ENCODE peak calls at places on chromosomes 12 and 14, in eight cellular contexts. Y, F, A, B, J, H, L and Q are unnamed samples.

GRCh38 chr12:123064885-123065619 is 84.6 kb downstream of the ARL6IP4 start:
- DNase-seq in H (no peak), A (no peak), Y (no peak), B (no peak), F (no peak), L (no peak), J (no peak), Q (no peak)

GRCh38 chr14:73243748-73244147 is 6.4 kb downstream of the PAPLN start:
- DNase-seq in J (no peak), A (no peak), L (peak), H (no peak), B (no peak), Y (no peak), F (no peak), Q (no peak)

GRCh38 chr14:51168220-51168613 is 71.8 kb upstream of the TMX1 start:
- DNase-seq in J (no peak), H (no peak), F (no peak), B (no peak), Y (no peak), L (no peak), A (no peak), Q (no peak)

GRCh38 chr12:78316656-78317055 is 486.0 kb downstream of the NAV3 start:
- DNase-seq in Y (no peak), B (no peak), H (no peak), A (no peak), L (no peak), F (no peak), J (no peak), Q (no peak)

GRCh38 chr14:32679927-32680612 is 258.6 kb upstream of the NPAS3 start:
- DNase-seq in Y (no peak), H (no peak), F (no peak), A (no peak), J (no peak), L (no peak), B (no peak), Q (no peak)

GRCh38 chr12:21234395-21234794 is 100.3 kb downstream of the SLCO1A2 start:
- DNase-seq in B (no peak), L (no peak), Y (no peak), H (no peak), A (no peak), J (no peak), F (no peak), Q (no peak)

GRCh38 chr12:71009414-71010142 is 89.0 kb upstream of the PTPRR start:
- DNase-seq in L (no peak), B (no peak), Y (no peak), A (no peak), F (no peak), H (no peak), J (no peak), Q (no peak)

GRCh38 chr14:102696332-102696731 is 80.9 kb upstream of the TRAF3 start:
- DNase-seq in F (no peak), H (peak), A (no peak), J (no peak), Y (no peak), B (no peak), L (no peak), Q (no peak)

GRCh38 chr12:55470088-55470830 is at the start of gene OR6C70:
- DNase-seq in B (no peak), H (no peak), F (peak), A (no peak), L (no peak), Y (peak), J (no peak), Q (no peak)

DNA sequence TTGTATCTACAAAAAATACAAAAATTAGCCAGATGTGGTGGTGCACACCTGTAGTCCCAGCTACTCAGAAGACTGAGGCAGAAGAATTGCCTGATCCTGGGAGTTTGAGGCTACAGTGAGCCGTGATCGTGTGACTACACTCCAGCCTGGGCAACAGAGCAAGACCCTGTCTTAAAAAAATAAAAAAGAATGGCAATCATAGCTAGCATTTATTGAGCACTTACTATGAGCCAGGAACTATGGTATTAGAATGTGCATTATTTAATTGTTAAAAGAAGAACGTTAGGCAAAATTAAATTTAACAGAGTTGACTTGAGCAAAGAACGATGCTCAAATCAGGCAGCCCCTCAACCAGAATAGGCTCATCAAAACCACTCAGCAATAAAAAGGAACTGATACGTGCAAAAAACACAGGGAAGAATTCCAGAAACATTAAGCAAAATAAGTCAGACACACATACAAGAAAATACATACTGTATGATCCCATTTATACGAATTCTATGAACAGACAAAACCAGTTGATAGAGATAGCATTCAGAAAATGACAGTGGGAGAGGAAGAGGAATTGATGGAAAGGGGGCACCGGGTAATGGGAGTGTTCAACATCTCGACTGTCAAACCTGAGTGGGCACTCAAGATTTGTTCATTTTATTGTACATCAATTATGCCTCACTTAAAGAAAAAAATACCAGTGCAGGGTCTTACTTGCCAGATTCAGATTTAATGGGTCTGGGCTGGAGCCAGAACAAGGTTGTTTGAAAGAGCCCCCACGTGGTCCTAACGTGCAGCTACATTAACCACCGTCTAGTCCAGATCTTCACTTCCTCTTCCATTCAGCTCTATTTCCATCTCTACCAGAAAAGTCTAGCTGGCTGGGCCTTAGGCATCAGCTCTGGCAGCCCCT is 8.0 kb downstream of the SCNN1A start:
- DNase-seq in B (peak), A (peak), Y (no peak), H (peak), F (no peak), J (no peak), L (peak), Q (no peak)
- TF ChIP-seq CTCF in B (peak), A (peak), Y (no peak), H (no peak), F (peak), J (peak), L (peak), Q (no peak)

GRCh38 chr12:111672822-111673381 is 12.9 kb downstream of the BRAP start:
- DNase-seq in H (no peak), Y (no peak), L (no peak), A (no peak), J (no peak), B (no peak), F (no peak), Q (no peak)

GRCh38 chr12:111677186-111677585 is 8.6 kb downstream of the BRAP start:
- DNase-seq in B (no peak), J (no peak), H (no peak), F (no peak), L (no peak), A (no peak), Y (no peak), Q (no peak)

GRCh38 chr12:111673503-111673902 is 12.3 kb downstream of the BRAP start:
- DNase-seq in Y (no peak), L (peak), H (no peak), F (peak), J (peak), A (peak), B (peak), Q (no peak)
- TF ChIP-seq CTCF in Y (no peak), L (peak), H (no peak), F (no peak), J (peak), A (peak), B (peak), Q (peak)

GRCh38 chr12:124915249-124916236 is 1.1 kb upstream of the UBC start:
- DNase-seq in A (peak), H (peak), F (peak), L (no peak), J (no peak), B (peak), Y (no peak), Q (no peak)
- TF ChIP-seq CTCF in A (no peak), H (no peak), F (no peak), L (no peak), J (no peak), B (no peak), Y (no peak), Q (no peak)

DNA sequence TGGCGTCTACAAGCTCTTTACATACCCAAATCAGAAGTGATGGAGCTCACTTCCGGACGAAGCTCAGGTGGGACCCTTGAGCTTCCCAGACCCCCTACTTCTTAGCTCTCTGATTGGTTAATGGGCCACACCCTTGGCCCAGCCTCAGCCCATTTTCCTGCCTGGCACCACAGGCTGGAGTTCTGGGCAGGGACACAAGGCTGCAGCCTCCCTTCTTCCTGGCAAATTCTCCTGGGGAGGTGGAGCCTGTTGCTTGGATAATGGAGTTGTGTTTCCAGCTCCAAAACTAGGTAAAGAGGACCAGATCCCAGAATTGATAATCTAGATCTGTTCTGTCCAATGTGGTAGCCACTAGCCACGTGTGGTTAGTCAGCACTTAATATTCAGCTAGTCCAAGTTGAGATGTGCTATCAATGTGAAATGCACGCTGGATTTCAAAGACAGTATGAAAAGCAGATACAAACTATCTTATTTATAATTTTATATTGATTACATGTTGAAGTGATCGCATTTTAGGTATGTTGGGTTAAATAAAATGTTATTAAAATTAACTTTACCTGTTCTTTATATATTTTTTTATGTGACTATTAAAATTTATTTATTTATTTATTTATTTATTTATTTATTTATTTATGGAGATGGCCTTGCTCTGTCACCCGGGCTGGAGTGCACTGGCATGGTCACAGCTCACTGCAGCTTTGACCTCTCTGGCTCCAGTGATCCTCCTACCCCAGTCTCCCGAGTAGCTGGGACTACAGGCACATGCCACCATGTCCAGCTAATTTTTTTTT is 12.6 kb upstream of the FAIM2 start:
- DNase-seq in L (no peak), F (no peak), B (no peak), A (no peak), J (no peak), Y (no peak), H (no peak), Q (no peak)
- TF ChIP-seq CTCF in L (no peak), F (no peak), B (no peak), A (no peak), J (no peak), Y (no peak), H (no peak), Q (no peak)

GRCh38 chr12:52360663-52361271 is 6.5 kb downstream of the KRT85 start:
- DNase-seq in Y (no peak), F (no peak), H (no peak), A (no peak), J (no peak), L (no peak), B (no peak), Q (no peak)

GRCh38 chr12:52361553-52361952 is 5.7 kb downstream of the KRT85 start:
- DNase-seq in J (no peak), F (no peak), A (no peak), Y (no peak), L (no peak), B (no peak), H (no peak), Q (no peak)

GRCh38 chr12:52364061-52364460 is 3.2 kb downstream of the KRT85 start:
- DNase-seq in J (no peak), B (no peak), A (no peak), Y (no peak), L (no peak), F (no peak), H (no peak), Q (no peak)

GRCh38 chr12:52363111-52363679 is 4.1 kb downstream of the KRT85 start:
- DNase-seq in L (no peak), Y (no peak), J (no peak), F (no peak), B (no peak), H (no peak), A (no peak), Q (no peak)

GRCh38 chr12:52362118-52362726 is 5.1 kb downstream of the KRT85 start:
- DNase-seq in J (no peak), Y (no peak), F (no peak), L (no peak), H (no peak), B (no peak), A (no peak), Q (no peak)
- TF ChIP-seq CTCF in J (no peak), Y (no peak), F (no peak), L (peak), H (no peak), B (peak), A (no peak), Q (no peak)

GRCh38 chr12:112506513-112507166 is 87.9 kb downstream of the PTPN11 start:
- DNase-seq in Y (no peak), A (no peak), B (no peak), J (no peak), H (no peak), L (no peak), F (no peak), Q (no peak)
- TF ChIP-seq CTCF in Y (no peak), A (no peak), B (no peak), J (no peak), H (no peak), L (no peak), F (no peak), Q (no peak)

GRCh38 chr12:72872488-72872887 is 600.3 kb downstream of the TRHDE start:
- DNase-seq in B (no peak), A (no peak), L (no peak), H (no peak), J (no peak), Y (no peak), F (no peak), Q (no peak)

GRCh38 chr12:72872986-72873385 is 600.8 kb downstream of the TRHDE start:
- DNase-seq in H (no peak), L (no peak), Y (no peak), A (no peak), B (no peak), F (no peak), J (no peak), Q (peak)

GRCh38 chr12:72865921-72866320 is 593.8 kb downstream of the TRHDE start:
- DNase-seq in H (no peak), B (no peak), F (no peak), L (no peak), J (no peak), A (no peak), Y (no peak), Q (no peak)

GRCh38 chr12:72863671-72864070 is 591.5 kb downstream of the TRHDE start:
- DNase-seq in A (no peak), B (no peak), L (no peak), F (no peak), J (no peak), H (no peak), Y (no peak), Q (no peak)

GRCh38 chr12:72869025-72869424 is 596.9 kb downstream of the TRHDE start:
- DNase-seq in A (no peak), F (no peak), H (no peak), Y (no peak), J (no peak), L (no peak), B (no peak), Q (no peak)
- TF ChIP-seq CTCF in A (no peak), F (no peak), H (no peak), Y (no peak), J (no peak), L (no peak), B (no peak), Q (no peak)

GRCh38 chr14:95713596-95714371 is at the start of gene TCL1A:
- DNase-seq in B (no peak), A (no peak), Y (no peak), H (no peak), F (no peak), L (no peak), J (no peak), Q (no peak)
- TF ChIP-seq CTCF in B (no peak), A (no peak), Y (no peak), H (no peak), F (no peak), L (no peak), J (no peak), Q (no peak)

DNA sequence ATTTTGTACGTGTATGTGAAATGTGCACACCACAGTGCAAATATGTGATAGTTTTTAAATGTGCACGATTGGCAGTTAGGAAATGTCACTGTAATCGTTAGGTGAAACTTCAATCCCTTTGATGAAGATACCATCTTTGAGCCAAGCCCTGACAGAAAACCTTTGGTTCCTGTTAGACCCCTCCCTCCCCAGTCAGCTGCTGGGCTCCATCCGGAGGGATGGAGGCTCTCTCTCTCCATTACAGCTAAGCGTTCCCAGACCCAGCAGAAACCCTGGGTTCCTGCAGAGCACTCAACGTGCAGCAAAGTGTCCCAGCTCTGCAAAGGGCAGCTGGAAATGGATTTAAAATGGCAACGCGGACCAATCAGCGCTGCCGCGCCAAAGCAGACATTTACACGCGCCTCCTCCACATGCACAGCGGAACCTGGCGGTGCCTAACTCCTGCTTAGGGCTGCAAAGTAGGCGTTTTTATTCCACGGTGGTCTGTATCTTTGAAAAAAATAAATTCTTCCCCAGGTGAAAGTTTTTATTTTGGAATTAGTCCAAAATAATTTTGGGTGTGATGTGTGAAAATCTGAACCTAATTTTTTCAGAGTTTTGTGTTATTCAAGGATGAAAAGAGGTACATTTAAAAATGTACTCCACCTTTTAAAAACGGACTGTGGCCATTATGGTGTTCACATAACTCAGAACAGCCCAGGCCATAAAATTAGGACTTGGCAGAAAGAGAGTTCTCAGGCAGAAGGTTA is 1.4 kb upstream of the HMGA2 start:
- DNase-seq in F (peak), L (peak), H (peak), B (peak), A (peak), J (peak), Y (no peak), Q (peak)
- TF ChIP-seq CTCF in F (peak), L (peak), H (no peak), B (peak), A (no peak), J (no peak), Y (no peak), Q (no peak)